ENCODE peak calls at places on chromosomes 11 and 22, in ten cellular contexts. One of them, this sample, is unnamed.

GRCh38 chr22:40024201-40025061 is 29.7 kb downstream of the FAM83F start:
- DNase-seq in stimulated activated CD4-positive, alpha-beta T cell treated with anti-CD3 and anti-CD28 coated beads, Interleukin-2, amount 100 ng/mL, for 48 hours: peak
- DNase-seq in heart right ventricle: peak
- DNase-seq in NCI-H2029: peak
- DNase-seq in mesendoderm: peak
- DNase-seq in DMS153: peak
- DNase-seq in RPMI7951: peak
- DNase-seq in AG10803: peak
- DNase-seq in NCI-H446 treated with DMSO at 0.1 percent for 48 hours: peak
- DNase-seq in activated CD4-positive, alpha-beta T cell treated with anti-CD3 and anti-CD28 coated beads, Interleukin-2, amount 10 ng/mL, durations not matched to agents 7 days and 5 days: peak
- DNase-seq in this sample: peak

GRCh38 chr11:2675540-2675939 is 24.3 kb downstream of the KCNQ1OT1 start:
- DNase-seq in stimulated activated CD4-positive, alpha-beta T cell treated with anti-CD3 and anti-CD28 coated beads, Interleukin-2, amount 100 ng/mL, for 48 hours: no peak
- DNase-seq in heart right ventricle: no peak
- DNase-seq in NCI-H2029: no peak
- DNase-seq in mesendoderm: no peak
- DNase-seq in DMS153: no peak
- DNase-seq in RPMI7951: peak
- DNase-seq in AG10803: no peak
- DNase-seq in NCI-H446 treated with DMSO at 0.1 percent for 48 hours: no peak
- DNase-seq in activated CD4-positive, alpha-beta T cell treated with anti-CD3 and anti-CD28 coated beads, Interleukin-2, amount 10 ng/mL, durations not matched to agents 7 days and 5 days: no peak
- DNase-seq in this sample: peak

GRCh38 chr11:128290106-128290840 is 297.1 kb downstream of the ETS1 start:
- DNase-seq in stimulated activated CD4-positive, alpha-beta T cell treated with anti-CD3 and anti-CD28 coated beads, Interleukin-2, amount 100 ng/mL, for 48 hours: peak
- DNase-seq in heart right ventricle: peak
- DNase-seq in NCI-H2029: peak
- DNase-seq in mesendoderm: peak
- DNase-seq in DMS153: peak
- DNase-seq in RPMI7951: peak
- DNase-seq in AG10803: peak
- DNase-seq in NCI-H446 treated with DMSO at 0.1 percent for 48 hours: no peak
- DNase-seq in activated CD4-positive, alpha-beta T cell treated with anti-CD3 and anti-CD28 coated beads, Interleukin-2, amount 10 ng/mL, durations not matched to agents 7 days and 5 days: peak
- DNase-seq in this sample: peak

GRCh38 chr22:26416670-26417270 is 12.3 kb upstream of the ASPHD2 start:
- DNase-seq in stimulated activated CD4-positive, alpha-beta T cell treated with anti-CD3 and anti-CD28 coated beads, Interleukin-2, amount 100 ng/mL, for 48 hours: no peak
- DNase-seq in heart right ventricle: no peak
- DNase-seq in NCI-H2029: no peak
- DNase-seq in mesendoderm: peak
- DNase-seq in DMS153: no peak
- DNase-seq in RPMI7951: peak
- DNase-seq in AG10803: peak
- DNase-seq in NCI-H446 treated with DMSO at 0.1 percent for 48 hours: no peak
- DNase-seq in activated CD4-positive, alpha-beta T cell treated with anti-CD3 and anti-CD28 coated beads, Interleukin-2, amount 10 ng/mL, durations not matched to agents 7 days and 5 days: no peak
- DNase-seq in this sample: no peak

GRCh38 chr11:46121724-46122477 is 647 bp upstream of the PHF21A start:
- DNase-seq in stimulated activated CD4-positive, alpha-beta T cell treated with anti-CD3 and anti-CD28 coated beads, Interleukin-2, amount 100 ng/mL, for 48 hours: peak
- DNase-seq in heart right ventricle: peak
- DNase-seq in NCI-H2029: peak
- DNase-seq in mesendoderm: peak
- DNase-seq in DMS153: peak
- DNase-seq in RPMI7951: peak
- DNase-seq in AG10803: peak
- DNase-seq in NCI-H446 treated with DMSO at 0.1 percent for 48 hours: peak
- DNase-seq in activated CD4-positive, alpha-beta T cell treated with anti-CD3 and anti-CD28 coated beads, Interleukin-2, amount 10 ng/mL, durations not matched to agents 7 days and 5 days: peak
- DNase-seq in this sample: peak

GRCh38 chr11:74020537-74020936 is 11.7 kb upstream of the UCP3 start:
- DNase-seq in stimulated activated CD4-positive, alpha-beta T cell treated with anti-CD3 and anti-CD28 coated beads, Interleukin-2, amount 100 ng/mL, for 48 hours: no peak
- DNase-seq in heart right ventricle: no peak
- DNase-seq in NCI-H2029: no peak
- DNase-seq in mesendoderm: no peak
- DNase-seq in DMS153: no peak
- DNase-seq in RPMI7951: no peak
- DNase-seq in AG10803: no peak
- DNase-seq in NCI-H446 treated with DMSO at 0.1 percent for 48 hours: no peak
- DNase-seq in activated CD4-positive, alpha-beta T cell treated with anti-CD3 and anti-CD28 coated beads, Interleukin-2, amount 10 ng/mL, durations not matched to agents 7 days and 5 days: no peak
- DNase-seq in this sample: no peak

GRCh38 chr11:25520459-25520858 is 811.5 kb upstream of the ANO3 start:
- DNase-seq in stimulated activated CD4-positive, alpha-beta T cell treated with anti-CD3 and anti-CD28 coated beads, Interleukin-2, amount 100 ng/mL, for 48 hours: no peak
- DNase-seq in heart right ventricle: no peak
- DNase-seq in NCI-H2029: no peak
- DNase-seq in mesendoderm: no peak
- DNase-seq in DMS153: no peak
- DNase-seq in RPMI7951: no peak
- DNase-seq in AG10803: no peak
- DNase-seq in NCI-H446 treated with DMSO at 0.1 percent for 48 hours: no peak
- DNase-seq in activated CD4-positive, alpha-beta T cell treated with anti-CD3 and anti-CD28 coated beads, Interleukin-2, amount 10 ng/mL, durations not matched to agents 7 days and 5 days: no peak
- DNase-seq in this sample: no peak

GRCh38 chr11:102279641-102280170 is 37.6 kb upstream of the BIRC3 start:
- DNase-seq in stimulated activated CD4-positive, alpha-beta T cell treated with anti-CD3 and anti-CD28 coated beads, Interleukin-2, amount 100 ng/mL, for 48 hours: no peak
- DNase-seq in heart right ventricle: no peak
- DNase-seq in NCI-H2029: no peak
- DNase-seq in mesendoderm: no peak
- DNase-seq in DMS153: no peak
- DNase-seq in RPMI7951: peak
- DNase-seq in AG10803: peak
- DNase-seq in NCI-H446 treated with DMSO at 0.1 percent for 48 hours: no peak
- DNase-seq in activated CD4-positive, alpha-beta T cell treated with anti-CD3 and anti-CD28 coated beads, Interleukin-2, amount 10 ng/mL, durations not matched to agents 7 days and 5 days: no peak
- DNase-seq in this sample: peak

GRCh38 chr11:116193321-116194114 is 579.3 kb downstream of the BUD13 start:
- DNase-seq in stimulated activated CD4-positive, alpha-beta T cell treated with anti-CD3 and anti-CD28 coated beads, Interleukin-2, amount 100 ng/mL, for 48 hours: no peak
- DNase-seq in heart right ventricle: peak
- DNase-seq in NCI-H2029: no peak
- DNase-seq in mesendoderm: peak
- DNase-seq in DMS153: peak
- DNase-seq in RPMI7951: peak
- DNase-seq in AG10803: peak
- DNase-seq in NCI-H446 treated with DMSO at 0.1 percent for 48 hours: no peak
- DNase-seq in activated CD4-positive, alpha-beta T cell treated with anti-CD3 and anti-CD28 coated beads, Interleukin-2, amount 10 ng/mL, durations not matched to agents 7 days and 5 days: no peak
- DNase-seq in this sample: peak

This sample was measured in NCI-H774.